ENCODE peak calls at places on chromosomes 7 and 10, in nine cellular contexts. One of them, this sample, is unnamed.

GRCh38 chr7:128409435-128410091 is at the start of gene IMPDH1:
- DNase-seq in psoas muscle: peak; percentile 93
- DNase-seq in choroid plexus epithelial cell: peak; percentile 79
- DNase-seq in foreskin fibroblast: peak; percentile 91
- DNase-seq in fibroblast of lung: peak; percentile 76
- DNase-seq in lower lobe of right lung: peak; percentile 94
- DNase-seq in fibroblast of mammary gland: peak; percentile 64
- DNase-seq in GM12864: no peak
- DNase-seq in heart right ventricle: peak; percentile 94
- DNase-seq in this sample: peak; percentile 90

GRCh38 chr10:36469585-36469984 is 655.8 kb upstream of the ANKRD30A start:
- DNase-seq in psoas muscle: no peak
- DNase-seq in choroid plexus epithelial cell: peak; percentile 55
- DNase-seq in foreskin fibroblast: peak; percentile 64
- DNase-seq in fibroblast of lung: no peak
- DNase-seq in lower lobe of right lung: no peak
- DNase-seq in fibroblast of mammary gland: peak; percentile 71
- DNase-seq in GM12864: no peak
- DNase-seq in heart right ventricle: no peak
- DNase-seq in this sample: no peak

GRCh38 chr7:158582089-158582456 is 5.5 kb downstream of the PTPRN2 start:
- DNase-seq in psoas muscle: no peak
- DNase-seq in choroid plexus epithelial cell: no peak
- DNase-seq in foreskin fibroblast: no peak
- DNase-seq in fibroblast of lung: no peak
- DNase-seq in lower lobe of right lung: no peak
- DNase-seq in fibroblast of mammary gland: no peak
- DNase-seq in GM12864: no peak
- DNase-seq in heart right ventricle: no peak
- DNase-seq in this sample: no peak

GRCh38 chr10:36019749-36020148 is 377.7 kb upstream of the FZD8 start:
- DNase-seq in psoas muscle: no peak
- DNase-seq in choroid plexus epithelial cell: no peak
- DNase-seq in foreskin fibroblast: no peak
- DNase-seq in fibroblast of lung: no peak
- DNase-seq in lower lobe of right lung: no peak
- DNase-seq in fibroblast of mammary gland: no peak
- DNase-seq in GM12864: no peak
- DNase-seq in heart right ventricle: no peak
- DNase-seq in this sample: no peak

GRCh38 chr7:45700556-45700955 is 126.4 kb downstream of the ADCY1 start:
- DNase-seq in psoas muscle: peak; percentile 55
- DNase-seq in choroid plexus epithelial cell: peak; percentile 16
- DNase-seq in foreskin fibroblast: no peak
- DNase-seq in fibroblast of lung: no peak
- DNase-seq in lower lobe of right lung: no peak
- DNase-seq in fibroblast of mammary gland: no peak
- DNase-seq in GM12864: no peak
- DNase-seq in heart right ventricle: no peak
- DNase-seq in this sample: no peak

GRCh38 chr7:1856161-1856965 is 186.3 kb downstream of the ELFN1 start:
- DNase-seq in psoas muscle: peak; percentile 46
- DNase-seq in choroid plexus epithelial cell: no peak
- DNase-seq in foreskin fibroblast: peak; percentile 1
- DNase-seq in fibroblast of lung: no peak
- DNase-seq in lower lobe of right lung: peak; percentile 43
- DNase-seq in fibroblast of mammary gland: no peak
- DNase-seq in GM12864: no peak
- DNase-seq in heart right ventricle: peak; percentile 8
- DNase-seq in this sample: peak; percentile 78

GRCh38 chr10:5812283-5813090 is 747 bp downstream of the GDI2 start:
- DNase-seq in psoas muscle: peak; percentile 74
- DNase-seq in choroid plexus epithelial cell: peak; percentile 16
- DNase-seq in foreskin fibroblast: peak; percentile 50
- DNase-seq in fibroblast of lung: no peak
- DNase-seq in lower lobe of right lung: peak; percentile 72
- DNase-seq in fibroblast of mammary gland: no peak
- DNase-seq in GM12864: no peak
- DNase-seq in heart right ventricle: peak; percentile 54
- DNase-seq in this sample: peak; percentile 11

GRCh38 chr7:131649003-131649541 is 92.6 kb upstream of the PODXL start:
- DNase-seq in psoas muscle: peak; percentile 43
- DNase-seq in choroid plexus epithelial cell: no peak
- DNase-seq in foreskin fibroblast: no peak
- DNase-seq in fibroblast of lung: no peak
- DNase-seq in lower lobe of right lung: no peak
- DNase-seq in fibroblast of mammary gland: no peak
- DNase-seq in GM12864: no peak
- DNase-seq in heart right ventricle: no peak
- DNase-seq in this sample: no peak

GRCh38 chr7:146655928-146656797 is 539.6 kb downstream of the CNTNAP2 start:
- DNase-seq in psoas muscle: no peak
- DNase-seq in choroid plexus epithelial cell: peak; percentile 65
- DNase-seq in foreskin fibroblast: no peak
- DNase-seq in fibroblast of lung: peak; percentile 2
- DNase-seq in lower lobe of right lung: no peak
- DNase-seq in fibroblast of mammary gland: no peak
- DNase-seq in GM12864: no peak
- DNase-seq in heart right ventricle: no peak
- DNase-seq in this sample: no peak

GRCh38 chr10:66999762-67000161 is 73.9 kb downstream of the LRRTM3 start:
- DNase-seq in psoas muscle: no peak
- DNase-seq in choroid plexus epithelial cell: no peak
- DNase-seq in foreskin fibroblast: no peak
- DNase-seq in fibroblast of lung: no peak
- DNase-seq in lower lobe of right lung: no peak
- DNase-seq in fibroblast of mammary gland: no peak
- DNase-seq in GM12864: no peak
- DNase-seq in heart right ventricle: no peak
- DNase-seq in this sample: no peak

GRCh38 chr10:6347391-6347951 is 144.7 kb downstream of the PFKFB3 start:
- DNase-seq in psoas muscle: peak; percentile 36
- DNase-seq in choroid plexus epithelial cell: no peak
- DNase-seq in foreskin fibroblast: peak; percentile 31
- DNase-seq in fibroblast of lung: no peak
- DNase-seq in lower lobe of right lung: no peak
- DNase-seq in fibroblast of mammary gland: no peak
- DNase-seq in GM12864: no peak
- DNase-seq in heart right ventricle: no peak
- DNase-seq in this sample: no peak

GRCh38 chr7:6256709-6257535 is 15.5 kb downstream of the CYTH3 start:
- DNase-seq in psoas muscle: peak; percentile 76
- DNase-seq in choroid plexus epithelial cell: peak; percentile 82
- DNase-seq in foreskin fibroblast: peak; percentile 82
- DNase-seq in fibroblast of lung: peak; percentile 47
- DNase-seq in lower lobe of right lung: peak; percentile 54
- DNase-seq in fibroblast of mammary gland: peak; percentile 96
- DNase-seq in GM12864: peak; percentile 54
- DNase-seq in heart right ventricle: peak; percentile 62
- DNase-seq in this sample: no peak

GRCh38 chr10:132743925-132744490 is 41.9 kb downstream of the NKX6-2 start:
- DNase-seq in psoas muscle: no peak
- DNase-seq in choroid plexus epithelial cell: peak; percentile 48
- DNase-seq in foreskin fibroblast: no peak
- DNase-seq in fibroblast of lung: no peak
- DNase-seq in lower lobe of right lung: no peak
- DNase-seq in fibroblast of mammary gland: peak; percentile 2
- DNase-seq in GM12864: no peak
- DNase-seq in heart right ventricle: no peak
- DNase-seq in this sample: no peak

GRCh38 chr7:156125841-156126730 is 313.8 kb upstream of the SHH start:
- DNase-seq in psoas muscle: no peak
- DNase-seq in choroid plexus epithelial cell: no peak
- DNase-seq in foreskin fibroblast: no peak
- DNase-seq in fibroblast of lung: no peak
- DNase-seq in lower lobe of right lung: no peak
- DNase-seq in fibroblast of mammary gland: no peak
- DNase-seq in GM12864: no peak
- DNase-seq in heart right ventricle: no peak
- DNase-seq in this sample: no peak

GRCh38 chr10:17144757-17145156 is 15.1 kb upstream of the CUBN start:
- DNase-seq in psoas muscle: no peak
- DNase-seq in choroid plexus epithelial cell: no peak
- DNase-seq in foreskin fibroblast: peak; percentile 72
- DNase-seq in fibroblast of lung: peak; percentile 15
- DNase-seq in lower lobe of right lung: no peak
- DNase-seq in fibroblast of mammary gland: peak; percentile 68
- DNase-seq in GM12864: peak; percentile 15
- DNase-seq in heart right ventricle: no peak
- DNase-seq in this sample: no peak

GRCh38 chr10:48246501-48246900 is 28.0 kb downstream of the FRMPD2 start:
- DNase-seq in psoas muscle: no peak
- DNase-seq in choroid plexus epithelial cell: no peak
- DNase-seq in foreskin fibroblast: no peak
- DNase-seq in fibroblast of lung: no peak
- DNase-seq in lower lobe of right lung: no peak
- DNase-seq in fibroblast of mammary gland: no peak
- DNase-seq in GM12864: no peak
- DNase-seq in heart right ventricle: no peak
- DNase-seq in this sample: no peak

GRCh38 chr7:121798076-121798475 is 74.9 kb upstream of the PTPRZ1 start:
- DNase-seq in psoas muscle: no peak
- DNase-seq in choroid plexus epithelial cell: no peak
- DNase-seq in foreskin fibroblast: no peak
- DNase-seq in fibroblast of lung: no peak
- DNase-seq in lower lobe of right lung: no peak
- DNase-seq in fibroblast of mammary gland: no peak
- DNase-seq in GM12864: no peak
- DNase-seq in heart right ventricle: no peak
- DNase-seq in this sample: no peak

GRCh38 chr7:102220929-102221850 is 65.5 kb upstream of the SH2B2 start:
- DNase-seq in psoas muscle: no peak
- DNase-seq in choroid plexus epithelial cell: peak; percentile 66
- DNase-seq in foreskin fibroblast: peak; percentile 18
- DNase-seq in fibroblast of lung: peak; percentile 41
- DNase-seq in lower lobe of right lung: no peak
- DNase-seq in fibroblast of mammary gland: no peak
- DNase-seq in GM12864: no peak
- DNase-seq in heart right ventricle: no peak
- DNase-seq in this sample: no peak

GRCh38 chr7:116802144-116802747 is 60.1 kb upstream of the CAPZA2 start:
- DNase-seq in psoas muscle: no peak
- DNase-seq in choroid plexus epithelial cell: peak; percentile 71
- DNase-seq in foreskin fibroblast: peak; percentile 32
- DNase-seq in fibroblast of lung: no peak
- DNase-seq in lower lobe of right lung: no peak
- DNase-seq in fibroblast of mammary gland: no peak
- DNase-seq in GM12864: no peak
- DNase-seq in heart right ventricle: no peak
- DNase-seq in this sample: no peak

DNA sequence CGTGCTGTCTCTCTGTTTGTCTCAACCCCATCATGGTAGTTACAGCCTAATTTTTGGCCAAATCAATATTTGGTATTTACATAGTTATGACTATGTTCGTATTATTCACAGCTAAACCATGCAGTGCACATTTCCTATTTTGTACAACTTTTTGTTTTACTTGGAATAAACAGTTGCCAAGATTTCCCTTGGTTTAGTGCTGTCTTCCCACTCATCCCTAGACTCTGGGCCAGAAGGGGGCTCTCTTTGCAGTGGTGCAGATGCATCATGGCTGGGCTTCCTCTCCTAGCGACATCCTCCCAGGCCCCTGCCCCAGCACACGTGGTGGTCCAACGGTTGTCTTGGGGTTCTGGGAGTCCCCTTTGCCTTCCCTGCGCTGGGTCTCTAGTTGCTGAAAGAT is 151.6 kb downstream of the PTPN20 start:
- DNase-seq in psoas muscle: no peak
- DNase-seq in choroid plexus epithelial cell: peak; percentile 33
- DNase-seq in foreskin fibroblast: peak; percentile 28
- DNase-seq in fibroblast of lung: peak; percentile 13
- DNase-seq in lower lobe of right lung: no peak
- DNase-seq in fibroblast of mammary gland: peak; percentile 2
- DNase-seq in GM12864: no peak
- DNase-seq in heart right ventricle: no peak
- DNase-seq in this sample: peak; percentile 47
- TF ChIP-seq CTCF in psoas muscle: no peak
- TF ChIP-seq CTCF in choroid plexus epithelial cell: peak; percentile 67
- TF ChIP-seq CTCF in foreskin fibroblast: peak; percentile 5
- TF ChIP-seq CTCF in fibroblast of lung: peak; percentile 38
- TF ChIP-seq CTCF in lower lobe of right lung: no peak
- TF ChIP-seq CTCF in fibroblast of mammary gland: peak; percentile 21
- TF ChIP-seq CTCF in GM12864: no peak
- TF ChIP-seq CTCF in heart right ventricle: no peak
- TF ChIP-seq CTCF in this sample: peak; percentile 49

GRCh38 chr7:144118341-144118740 is 4.6 kb upstream of the OR2A14 start:
- DNase-seq in psoas muscle: no peak
- DNase-seq in choroid plexus epithelial cell: no peak
- DNase-seq in foreskin fibroblast: no peak
- DNase-seq in fibroblast of lung: no peak
- DNase-seq in lower lobe of right lung: no peak
- DNase-seq in fibroblast of mammary gland: no peak
- DNase-seq in GM12864: no peak
- DNase-seq in heart right ventricle: no peak
- DNase-seq in this sample: no peak
- TF ChIP-seq CTCF in psoas muscle: no peak
- TF ChIP-seq CTCF in choroid plexus epithelial cell: no peak
- TF ChIP-seq CTCF in foreskin fibroblast: no peak
- TF ChIP-seq CTCF in fibroblast of lung: no peak
- TF ChIP-seq CTCF in lower lobe of right lung: no peak
- TF ChIP-seq CTCF in fibroblast of mammary gland: no peak
- TF ChIP-seq CTCF in GM12864: no peak
- TF ChIP-seq CTCF in heart right ventricle: no peak
- TF ChIP-seq CTCF in this sample: no peak

GRCh38 chr10:119153661-119154060 is 11.9 kb downstream of the SFXN4 start:
- DNase-seq in psoas muscle: no peak
- DNase-seq in choroid plexus epithelial cell: no peak
- DNase-seq in foreskin fibroblast: no peak
- DNase-seq in fibroblast of lung: no peak
- DNase-seq in lower lobe of right lung: no peak
- DNase-seq in fibroblast of mammary gland: no peak
- DNase-seq in GM12864: no peak
- DNase-seq in heart right ventricle: no peak
- DNase-seq in this sample: no peak

GRCh38 chr10:119153041-119153440 is 12.5 kb downstream of the SFXN4 start:
- DNase-seq in psoas muscle: no peak
- DNase-seq in choroid plexus epithelial cell: no peak
- DNase-seq in foreskin fibroblast: no peak
- DNase-seq in fibroblast of lung: no peak
- DNase-seq in lower lobe of right lung: no peak
- DNase-seq in fibroblast of mammary gland: no peak
- DNase-seq in GM12864: no peak
- DNase-seq in heart right ventricle: no peak
- DNase-seq in this sample: no peak

GRCh38 chr10:119149157-119149556 is 16.4 kb downstream of the SFXN4 start:
- DNase-seq in psoas muscle: no peak
- DNase-seq in choroid plexus epithelial cell: no peak
- DNase-seq in foreskin fibroblast: no peak
- DNase-seq in fibroblast of lung: no peak
- DNase-seq in lower lobe of right lung: no peak
- DNase-seq in fibroblast of mammary gland: no peak
- DNase-seq in GM12864: no peak
- DNase-seq in heart right ventricle: no peak
- DNase-seq in this sample: no peak

GRCh38 chr10:119149723-119150122 is 15.8 kb downstream of the SFXN4 start:
- DNase-seq in psoas muscle: no peak
- DNase-seq in choroid plexus epithelial cell: no peak
- DNase-seq in foreskin fibroblast: no peak
- DNase-seq in fibroblast of lung: no peak
- DNase-seq in lower lobe of right lung: no peak
- DNase-seq in fibroblast of mammary gland: no peak
- DNase-seq in GM12864: no peak
- DNase-seq in heart right ventricle: no peak
- DNase-seq in this sample: peak; percentile 30
- TF ChIP-seq CTCF in psoas muscle: no peak
- TF ChIP-seq CTCF in choroid plexus epithelial cell: peak; percentile 7
- TF ChIP-seq CTCF in foreskin fibroblast: no peak
- TF ChIP-seq CTCF in fibroblast of lung: no peak
- TF ChIP-seq CTCF in lower lobe of right lung: peak; percentile 6
- TF ChIP-seq CTCF in fibroblast of mammary gland: no peak
- TF ChIP-seq CTCF in GM12864: no peak
- TF ChIP-seq CTCF in heart right ventricle: no peak
- TF ChIP-seq CTCF in this sample: peak; percentile 36

GRCh38 chr10:103590060-103590459 is 96.6 kb downstream of the NEURL1 start:
- DNase-seq in psoas muscle: no peak
- DNase-seq in choroid plexus epithelial cell: no peak
- DNase-seq in foreskin fibroblast: no peak
- DNase-seq in fibroblast of lung: no peak
- DNase-seq in lower lobe of right lung: no peak
- DNase-seq in fibroblast of mammary gland: no peak
- DNase-seq in GM12864: no peak
- DNase-seq in heart right ventricle: no peak
- DNase-seq in this sample: no peak
- TF ChIP-seq CTCF in psoas muscle: no peak
- TF ChIP-seq CTCF in choroid plexus epithelial cell: no peak
- TF ChIP-seq CTCF in foreskin fibroblast: no peak
- TF ChIP-seq CTCF in fibroblast of lung: no peak
- TF ChIP-seq CTCF in lower lobe of right lung: no peak
- TF ChIP-seq CTCF in fibroblast of mammary gland: no peak
- TF ChIP-seq CTCF in GM12864: no peak
- TF ChIP-seq CTCF in heart right ventricle: no peak
- TF ChIP-seq CTCF in this sample: no peak